ENCODE peak calls at places on chromosomes 7 and 10, in eight cellular contexts. Z is GM13977, R is endothelial cell of umbilical vein, T is B cell, D is colonic mucosa, Q is coronary artery, X is fibroblast of lung, G is choroid plexus epithelial cell. S is an unnamed sample.

GRCh38 chr7:105268511-105269392 is 120.0 kb downstream of the SRPK2 start:
- DNase-seq in R (peak), G (peak), Z (peak), D (peak), T (peak), Q (no peak), X (peak), S (no peak)

GRCh38 chr7:19161671-19162070 is 16.4 kb upstream of the FERD3L start:
- DNase-seq in Q (no peak), D (no peak), T (no peak), Z (no peak), X (no peak), G (peak), R (no peak), S (no peak)

GRCh38 chr10:12777840-12778585 is 223.5 kb downstream of the CCDC3 start:
- DNase-seq in G (no peak), R (no peak), D (no peak), X (no peak), Z (no peak), T (no peak), Q (no peak), S (no peak)

GRCh38 chr10:5856701-5857004 is 33.0 kb downstream of the ANKRD16 start:
- DNase-seq in G (no peak), T (no peak), Z (no peak), Q (no peak), D (no peak), R (no peak), X (no peak), S (no peak)

GRCh38 chr10:96614515-96614914 is 27.7 kb upstream of the TM9SF3 start:
- DNase-seq in T (no peak), Q (no peak), R (peak), D (peak), Z (no peak), G (peak), X (peak), S (no peak)

GRCh38 chr7:151688236-151688780 is 168.6 kb upstream of the RHEB start:
- DNase-seq in T (no peak), Q (no peak), R (no peak), X (no peak), G (no peak), D (no peak), Z (peak), S (no peak)

GRCh38 chr10:78959217-78959616 is 109.5 kb upstream of the ZMIZ1 start:
- DNase-seq in T (no peak), G (no peak), R (no peak), Z (no peak), X (no peak), Q (no peak), D (no peak), S (no peak)

GRCh38 chr7:159031750-159032149 is 112.9 kb downstream of the VIPR2 start:
- DNase-seq in T (no peak), Z (no peak), R (no peak), D (peak), X (no peak), Q (peak), G (no peak), S (peak)

GRCh38 chr7:148750442-148751355 is 52.0 kb downstream of the CUL1 start:
- DNase-seq in G (no peak), D (no peak), X (no peak), Z (no peak), Q (no peak), T (no peak), R (no peak), S (no peak)

GRCh38 chr10:18216482-18216881 is 76.3 kb downstream of the CACNB2 start:
- DNase-seq in X (peak), Q (no peak), Z (no peak), R (peak), G (peak), T (no peak), D (no peak), S (no peak)

GRCh38 chr7:39310699-39311098 is 255.5 kb upstream of the YAE1 start:
- DNase-seq in Q (no peak), T (no peak), D (no peak), R (no peak), G (no peak), Z (no peak), X (no peak), S (no peak)

GRCh38 chr7:20596653-20597052 is 18.8 kb upstream of the ABCB5 start:
- DNase-seq in D (no peak), R (peak), T (no peak), G (peak), Z (no peak), Q (no peak), X (peak), S (no peak)

GRCh38 chr7:40219917-40220316 is 85.1 kb downstream of the SUGCT start:
- DNase-seq in Z (no peak), D (no peak), T (no peak), G (peak), R (no peak), X (peak), Q (no peak), S (no peak)

GRCh38 chr10:62632071-62632809 is 172.3 kb upstream of the ADO start:
- DNase-seq in X (no peak), Z (peak), D (no peak), Q (no peak), G (no peak), T (peak), R (no peak), S (peak)

GRCh38 chr7:84675633-84676034 is 481.0 kb upstream of the SEMA3A start:
- DNase-seq in Q (no peak), R (peak), D (no peak), Z (peak), X (peak), G (peak), T (no peak), S (no peak)

GRCh38 chr7:45938626-45939302 is 17.7 kb upstream of the IGFBP3 start:
- DNase-seq in R (no peak), G (no peak), T (no peak), Z (no peak), X (no peak), Q (no peak), D (no peak), S (no peak)
- TF ChIP-seq CTCF in R (peak), G (peak), T (no peak), Z (no peak), X (no peak), Q (no peak), D (no peak), S (no peak)

DNA sequence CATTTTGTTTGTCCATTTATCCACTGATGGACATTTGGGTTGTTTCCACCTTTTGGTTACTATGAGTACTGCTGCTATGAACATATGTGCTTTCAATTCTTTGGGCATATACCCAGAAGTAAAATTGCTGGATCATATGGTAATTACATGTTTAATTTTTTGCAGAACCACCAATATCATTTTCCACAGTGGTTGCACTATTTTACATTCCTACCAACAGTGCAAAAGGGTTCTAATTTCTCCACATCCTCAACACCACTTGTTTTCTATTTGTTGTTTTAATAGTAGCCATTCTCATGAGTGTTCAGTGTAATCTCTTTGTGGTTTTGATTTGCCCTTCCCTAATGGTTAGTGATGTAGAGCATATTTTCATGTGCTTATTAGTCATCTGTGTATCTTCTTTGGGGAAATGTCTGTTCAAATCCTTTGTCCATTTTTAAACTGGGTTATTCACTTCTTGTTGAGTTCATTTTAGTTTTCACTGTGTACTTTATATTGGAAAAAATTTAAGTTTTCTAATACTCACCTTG is 101.9 kb downstream of the HIBADH start:
- DNase-seq in Z (no peak), G (peak), T (no peak), Q (no peak), D (no peak), R (no peak), X (peak), S (no peak)
- TF ChIP-seq CTCF in Z (no peak), G (peak), T (no peak), Q (no peak), D (no peak), R (no peak), X (peak), S (no peak)

GRCh38 chr10:128417776-128418175 is 291.6 kb upstream of the MKI67 start:
- DNase-seq in R (no peak), G (no peak), Q (no peak), D (no peak), X (no peak), T (no peak), Z (no peak), S (no peak)

GRCh38 chr10:128420623-128421022 is 294.4 kb upstream of the MKI67 start:
- DNase-seq in Z (no peak), D (no peak), R (no peak), G (no peak), X (no peak), T (no peak), Q (no peak), S (no peak)

GRCh38 chr10:128421731-128422130 is 295.5 kb upstream of the MKI67 start:
- DNase-seq in T (no peak), X (no peak), Q (no peak), Z (no peak), D (no peak), R (no peak), G (no peak), S (no peak)

GRCh38 chr10:128418819-128419218 is 292.6 kb upstream of the MKI67 start:
- DNase-seq in G (no peak), X (no peak), D (no peak), T (no peak), R (no peak), Z (no peak), Q (peak), S (no peak)

GRCh38 chr10:128419466-128420019 is 293.3 kb upstream of the MKI67 start:
- DNase-seq in D (no peak), X (no peak), Q (peak), R (no peak), T (no peak), G (no peak), Z (no peak), S (no peak)
- TF ChIP-seq CTCF in D (no peak), X (no peak), Q (no peak), R (no peak), T (no peak), G (no peak), Z (peak), S (no peak)

GRCh38 chr10:84329094-84329611 is 764 bp downstream of the CCSER2 start:
- DNase-seq in R (peak), Q (no peak), T (no peak), D (peak), Z (peak), X (peak), G (peak), S (no peak)

GRCh38 chr10:84329986-84330651 is 1.7 kb downstream of the CCSER2 start:
- DNase-seq in Q (no peak), Z (peak), X (no peak), R (no peak), G (no peak), T (no peak), D (no peak), S (no peak)

GRCh38 chr10:84333864-84334451 is 5.6 kb downstream of the CCSER2 start:
- DNase-seq in Z (peak), R (no peak), G (peak), T (peak), X (peak), Q (no peak), D (no peak), S (no peak)

GRCh38 chr10:84331091-84331490 is 2.7 kb downstream of the CCSER2 start:
- DNase-seq in D (no peak), R (no peak), G (no peak), X (no peak), Z (no peak), Q (no peak), T (no peak), S (no peak)

DNA sequence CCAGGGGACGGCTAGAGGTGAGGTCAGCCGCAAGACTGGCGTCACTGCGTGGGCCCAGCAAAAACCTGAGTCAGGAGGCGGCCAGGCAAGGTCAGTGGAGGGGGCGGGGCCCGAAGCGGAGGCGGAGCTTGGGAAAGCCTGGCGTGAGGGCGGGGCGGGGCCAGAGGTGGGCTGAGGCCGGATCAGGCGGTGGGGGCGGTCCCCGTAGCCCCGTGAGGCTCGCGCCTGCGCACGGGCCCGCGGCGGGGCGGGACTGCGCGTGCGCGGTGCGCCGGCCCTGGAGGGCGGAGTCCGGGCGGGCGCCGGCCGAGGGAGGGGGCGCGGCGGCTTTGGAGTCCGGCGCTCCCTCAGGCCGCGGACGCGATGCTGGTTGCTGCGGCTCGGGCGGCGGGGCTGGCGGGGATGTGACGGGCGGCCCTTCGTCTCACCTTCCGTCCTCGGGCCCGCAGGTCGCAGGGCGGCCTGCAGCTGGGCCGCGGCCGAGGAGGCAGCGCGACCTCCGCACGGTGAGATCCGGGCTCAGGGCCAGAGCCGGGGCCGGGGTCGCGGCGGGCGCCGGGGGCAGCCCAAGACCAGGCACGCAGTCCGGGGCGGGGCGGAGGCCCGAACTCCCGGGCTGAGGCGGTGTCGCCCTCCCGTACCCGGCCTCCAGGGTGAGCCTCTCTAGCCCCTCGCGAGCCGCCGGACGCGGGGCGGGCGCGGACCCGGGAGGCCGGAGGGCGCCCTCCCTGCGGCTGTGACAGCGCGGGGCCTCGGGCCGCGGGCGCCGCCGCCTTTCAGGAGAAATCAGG is at the start of gene CCSER2:
- DNase-seq in X (peak), T (peak), D (peak), R (peak), Z (peak), Q (peak), G (peak), S (peak)
- TF ChIP-seq CTCF in X (no peak), T (peak), D (no peak), R (peak), Z (peak), Q (no peak), G (no peak), S (peak)

DNA sequence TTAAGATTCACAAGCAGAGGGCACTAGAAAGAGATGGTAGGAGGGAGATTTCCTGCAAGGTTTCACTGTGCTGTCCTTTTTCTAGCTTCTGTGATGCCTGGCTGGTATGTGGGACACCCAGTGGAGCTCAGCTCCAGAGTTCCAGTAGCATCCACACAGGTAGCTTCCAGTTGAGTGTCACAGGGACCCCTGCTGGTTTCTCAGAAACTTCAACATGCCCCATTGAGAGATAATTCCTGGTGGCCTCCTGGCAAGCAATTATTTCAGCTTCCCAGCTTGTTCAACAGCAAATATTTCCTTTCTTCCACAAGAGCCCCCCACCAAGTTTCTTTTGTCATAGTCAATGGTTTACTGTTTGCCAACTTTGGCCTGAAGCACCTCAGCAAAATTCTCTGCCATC is 858.7 kb downstream of the REEP3 start:
- DNase-seq in T (no peak), X (no peak), R (no peak), Q (no peak), D (peak), Z (no peak), G (no peak), S (no peak)
- TF ChIP-seq CTCF in T (no peak), X (no peak), R (no peak), Q (no peak), D (peak), Z (peak), G (no peak), S (no peak)

GRCh38 chr7:140674899-140675701 is 2.4 kb downstream of the ADCK2 start:
- DNase-seq in R (peak), Q (no peak), Z (no peak), X (peak), G (peak), D (peak), T (no peak), S (no peak)
- TF ChIP-seq CTCF in R (peak), Q (no peak), Z (peak), X (peak), G (peak), D (no peak), T (peak), S (no peak)

GRCh38 chr10:119353438-119353837 is 146.1 kb downstream of the GRK5 start:
- DNase-seq in G (no peak), X (no peak), T (no peak), R (no peak), Z (no peak), Q (no peak), D (no peak), S (no peak)

GRCh38 chr10:119349341-119349740 is 142.0 kb downstream of the GRK5 start:
- DNase-seq in D (no peak), X (no peak), G (no peak), Q (no peak), Z (no peak), R (no peak), T (no peak), S (no peak)

GRCh38 chr10:119350529-119351001 is 143.2 kb downstream of the GRK5 start:
- DNase-seq in Q (no peak), D (no peak), T (no peak), R (no peak), X (peak), G (peak), Z (no peak), S (no peak)

GRCh38 chr10:119349937-119350513 is 142.7 kb downstream of the GRK5 start:
- DNase-seq in X (no peak), R (no peak), T (no peak), Q (no peak), Z (no peak), G (no peak), D (no peak), S (no peak)

GRCh38 chr10:119352042-119352441 is 144.7 kb downstream of the GRK5 start:
- DNase-seq in Z (no peak), D (no peak), R (no peak), G (no peak), X (no peak), Q (no peak), T (no peak), S (no peak)
- TF ChIP-seq CTCF in Z (no peak), D (no peak), R (no peak), G (no peak), X (no peak), Q (no peak), T (no peak), S (no peak)

GRCh38 chr7:145152589-145152988 is 316.7 kb upstream of the TPK1 start:
- DNase-seq in G (no peak), X (no peak), R (no peak), Z (no peak), T (no peak), D (no peak), Q (no peak), S (no peak)
- TF ChIP-seq CTCF in G (no peak), X (no peak), R (no peak), Z (no peak), T (no peak), D (no peak), Q (no peak), S (no peak)

GRCh38 chr10:17183110-17183509 is 18.4 kb downstream of the TRDMT1 start:
- DNase-seq in Z (no peak), Q (no peak), T (no peak), G (peak), R (no peak), X (no peak), D (no peak), S (no peak)
- TF ChIP-seq CTCF in Z (no peak), Q (no peak), T (peak), G (peak), R (no peak), X (peak), D (no peak), S (no peak)